ENCODE peak calls at places on chromosomes 7 and 10, in six cellular contexts. R, A, M, U, G and C are unnamed samples.

GRCh38 chr10:84118395-84119006 is 20.8 kb upstream of the GHITM start:
- DNase-seq in R (no peak), A (no peak), M (no peak), U (no peak), G (no peak), C (no peak)

GRCh38 chr10:128178319-128178937 is 52.2 kb upstream of the MKI67 start:
- DNase-seq in R (no peak), A (peak), M (peak), U (no peak), G (no peak), C (peak)

GRCh38 chr10:103781329-103782061 is 73.9 kb downstream of the SH3PXD2A start:
- DNase-seq in R (peak), A (no peak), M (peak), U (no peak), G (peak), C (peak)

GRCh38 chr10:70634011-70634410 is 31.5 kb upstream of the PRF1 start:
- DNase-seq in R (no peak), A (no peak), M (no peak), U (no peak), G (no peak), C (no peak)

GRCh38 chr7:135664046-135664589 is 1.8 kb downstream of the STMP1 start:
- DNase-seq in R (no peak), A (no peak), M (peak), U (no peak), G (peak), C (peak)

GRCh38 chr7:16062269-16062668 is 359.1 kb downstream of the CRPPA start:
- DNase-seq in R (no peak), A (no peak), M (peak), U (no peak), G (peak), C (peak)

GRCh38 chr10:60006046-60006445 is 99.7 kb upstream of the CCDC6 start:
- DNase-seq in R (no peak), A (no peak), M (no peak), U (no peak), G (peak), C (peak)

GRCh38 chr10:70404036-70404905 is at the start of gene EIF4EBP2:
- DNase-seq in R (peak), A (peak), M (peak), U (peak), G (peak), C (peak)

GRCh38 chr10:122141821-122142651 is 129.1 kb upstream of the BTBD16 start:
- DNase-seq in R (peak), A (peak), M (peak), U (no peak), G (peak), C (no peak)

GRCh38 chr7:102454423-102454822 is 10.2 kb downstream of the ALKBH4 start:
- DNase-seq in R (no peak), A (no peak), M (no peak), U (no peak), G (no peak), C (no peak)

GRCh38 chr10:22646291-22646926 is 68.0 kb downstream of the PIP4K2A start:
- DNase-seq in R (no peak), A (no peak), M (no peak), U (no peak), G (no peak), C (no peak)

GRCh38 chr10:71975087-71975890 is 11.1 kb downstream of the CHST3 start:
- DNase-seq in R (peak), A (peak), M (no peak), U (peak), G (no peak), C (no peak)

GRCh38 chr10:71973777-71974488 is 9.7 kb downstream of the CHST3 start:
- DNase-seq in R (no peak), A (no peak), M (no peak), U (no peak), G (no peak), C (no peak)

GRCh38 chr10:71974489-71975011 is 10.4 kb downstream of the CHST3 start:
- DNase-seq in R (peak), A (no peak), M (peak), U (no peak), G (peak), C (no peak)

GRCh38 chr10:71978476-71978875 is 14.3 kb downstream of the CHST3 start:
- DNase-seq in R (peak), A (no peak), M (no peak), U (peak), G (no peak), C (no peak)

DNA sequence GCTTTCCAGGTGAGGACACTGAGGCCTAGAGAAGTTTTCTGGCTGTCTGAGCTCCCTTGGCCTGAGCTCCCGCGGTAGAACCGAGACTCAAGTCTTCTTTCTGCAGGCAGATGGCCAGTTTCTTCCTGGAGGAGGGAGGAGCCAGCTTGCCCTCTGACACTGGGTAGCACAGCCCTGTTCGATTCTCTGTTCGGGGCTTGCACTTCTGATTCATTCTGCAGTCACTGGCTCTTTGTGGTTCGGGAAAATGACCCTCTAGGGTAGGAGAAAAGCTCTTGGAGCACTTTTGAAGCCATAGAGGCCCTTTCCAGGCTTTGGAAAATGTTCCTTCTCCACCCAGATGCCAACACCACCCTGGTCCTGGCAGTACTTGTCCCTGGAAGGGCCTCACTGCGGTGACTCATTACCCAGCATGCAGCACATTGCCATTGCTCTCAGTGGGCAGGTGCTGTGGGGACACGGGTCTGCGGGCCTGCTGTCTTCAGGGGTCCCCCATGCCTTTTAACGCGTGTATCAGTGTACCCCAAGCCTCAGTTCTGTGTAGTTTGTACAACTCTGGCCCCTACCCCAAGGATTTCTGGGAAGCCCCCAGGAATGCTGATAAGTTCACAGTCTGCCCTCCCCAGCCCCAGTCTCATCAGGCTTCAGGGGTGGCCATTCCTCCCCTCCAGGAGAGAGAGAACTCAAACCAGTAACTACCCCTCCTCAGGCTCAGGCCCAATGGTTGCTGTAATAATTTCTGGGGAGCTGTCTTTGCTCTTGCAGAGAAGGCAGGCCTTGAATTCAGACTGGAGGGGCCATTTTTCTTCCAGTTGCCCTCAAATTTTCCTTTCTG is 11.9 kb downstream of the CHST3 start:
- DNase-seq in R (peak), A (peak), M (peak), U (peak), G (peak), C (peak)
- H3K4me3 ChIP-seq in R (peak), A (no peak), M (no peak), U (no peak), G (no peak), C (no peak)

GRCh38 chr7:56033671-56034432 is 17.4 kb downstream of the PSPH start:
- DNase-seq in R (peak), A (peak), M (peak), U (peak), G (peak), C (peak)
- TF ChIP-seq CTCF in R (peak), A (peak), M (peak), U (no peak), G (peak), C (peak)

GRCh38 chr7:142927085-142927745 is 6.3 kb downstream of the TRPV5 start:
- DNase-seq in R (no peak), A (no peak), M (no peak), U (no peak), G (no peak), C (no peak)
- H3K4me3 ChIP-seq in R (no peak), A (no peak), M (no peak), U (no peak), G (no peak), C (no peak)

GRCh38 chr10:34677591-34677990 is 137.5 kb downstream of the PARD3 start:
- DNase-seq in R (no peak), A (no peak), M (no peak), U (no peak), G (no peak), C (no peak)
- TF ChIP-seq CTCF in R (no peak), A (no peak), M (no peak), U (no peak), G (no peak), C (no peak)

GRCh38 chr7:137342751-137343482 is 616 bp downstream of the PTN start:
- DNase-seq in R (no peak), A (peak), M (peak), U (no peak), G (no peak), C (no peak)
- H3K4me3 ChIP-seq in R (peak), A (peak), M (peak), U (peak), G (peak), C (peak)

DNA sequence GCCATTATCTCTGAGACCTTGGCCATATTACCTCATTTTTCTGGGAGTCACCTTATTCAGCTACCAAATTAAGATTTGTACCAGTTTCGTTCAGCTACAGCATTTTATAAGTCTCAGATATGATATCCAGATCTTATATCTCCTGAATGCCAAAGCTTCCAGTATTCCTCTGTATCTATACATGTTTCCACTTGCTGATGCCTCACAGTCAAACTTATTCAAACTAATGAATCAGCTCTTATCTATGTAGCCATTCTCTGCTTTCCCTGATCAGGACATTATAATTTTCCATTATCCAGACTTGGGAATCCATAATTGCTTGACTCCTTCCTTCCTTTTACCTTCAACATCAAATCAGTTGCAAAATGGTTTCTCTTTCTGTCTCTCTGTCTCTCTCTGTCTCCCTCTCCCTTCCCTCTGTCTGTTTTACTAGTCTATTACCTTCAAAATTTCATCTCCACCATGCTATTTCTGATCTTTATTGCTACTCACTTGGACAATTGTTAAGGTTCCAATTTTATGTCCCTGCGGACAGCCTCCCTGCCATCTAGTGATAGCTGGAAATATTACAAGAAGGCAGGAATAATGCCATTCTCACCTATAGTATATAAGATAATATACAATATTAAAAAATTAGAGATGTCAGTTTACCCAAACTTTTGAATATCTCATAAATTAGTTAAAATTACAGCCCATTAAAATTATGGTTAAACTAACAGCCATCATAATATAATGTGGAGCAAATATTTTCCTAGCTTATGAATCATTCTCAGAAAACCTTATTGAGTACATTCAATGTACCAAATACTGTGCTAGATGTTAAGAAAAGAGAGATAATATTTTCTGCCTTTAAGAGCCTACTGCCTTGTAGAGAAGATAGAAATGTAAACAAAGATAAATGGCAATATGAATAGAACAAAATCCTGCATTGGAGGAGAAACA is 89.8 kb downstream of the PCLO start:
- DNase-seq in R (no peak), A (no peak), M (no peak), U (no peak), G (no peak), C (no peak)
- TF ChIP-seq CTCF in R (no peak), A (no peak), M (no peak), U (no peak), G (no peak), C (peak)

GRCh38 chr10:8294779-8295178 is 240.3 kb downstream of the GATA3 start:
- DNase-seq in R (no peak), A (no peak), M (no peak), U (no peak), G (no peak), C (no peak)
- H3K4me3 ChIP-seq in R (no peak), A (no peak), M (no peak), U (no peak), G (no peak), C (no peak)

DNA sequence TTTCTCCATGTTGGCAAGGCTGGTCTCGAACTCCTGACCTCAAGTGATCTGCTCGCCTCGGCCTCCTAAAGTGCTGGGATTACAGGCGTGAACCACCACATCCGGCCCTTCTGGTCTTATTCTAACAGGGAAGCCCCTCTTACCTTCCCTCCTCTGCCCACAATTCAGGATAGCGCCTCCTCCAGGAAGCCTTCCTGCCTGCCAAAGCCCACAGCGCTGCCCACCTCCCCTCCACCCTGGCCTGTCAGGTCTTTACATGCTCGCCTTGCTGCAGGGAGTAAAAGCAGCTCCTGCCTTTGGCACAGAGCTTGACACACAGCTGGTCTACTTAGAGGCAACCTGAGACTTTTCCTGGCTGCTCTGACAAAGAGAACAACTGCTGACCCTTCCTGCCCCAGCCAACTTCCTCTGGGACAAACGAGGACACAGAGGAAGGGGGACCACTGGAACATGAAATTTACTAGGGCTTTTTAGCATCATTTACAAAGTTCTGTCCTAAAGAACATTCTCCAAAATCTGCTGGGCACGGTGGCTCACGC is 13.2 kb downstream of the MLXIPL start:
- DNase-seq in R (peak), A (no peak), M (no peak), U (no peak), G (no peak), C (no peak)
- TF ChIP-seq CTCF in R (no peak), A (no peak), M (no peak), U (no peak), G (no peak), C (no peak)

GRCh38 chr10:95657250-95657649 is 739 bp upstream of the ALDH18A1 start:
- DNase-seq in R (no peak), A (no peak), M (no peak), U (no peak), G (no peak), C (no peak)
- H3K4me3 ChIP-seq in R (peak), A (peak), M (no peak), U (peak), G (peak), C (peak)